ENCODE peak calls at places on chromosomes 16 and 17, in eight cellular contexts. X is stomach, D is heart left ventricle, Q is esophagus squamous epithelium, V is body of pancreas, R is prostate gland, Z is A549, I is transverse colon. B is an unnamed sample.

GRCh38 chr17:60036796-60037677 is 41.7 kb downstream of the HEATR6 start:
- DNase-seq in Q (no peak), R (peak), I (peak), X (peak), Z (peak), V (peak), D (peak), B (peak)

GRCh38 chr16:85682516-85682915 is 6.2 kb downstream of the GINS2 start:
- DNase-seq in V (no peak), I (no peak), Q (no peak), X (no peak), Z (no peak), D (no peak), R (no peak), B (no peak)

GRCh38 chr16:75471723-75472634 is 7.5 kb upstream of the TMEM170A start:
- DNase-seq in X (peak), D (no peak), Q (no peak), V (peak), I (peak), Z (peak), R (peak), B (peak)

GRCh38 chr17:82098939-82099765 is 1.1 kb upstream of the FASN start:
- DNase-seq in Z (no peak), Q (no peak), V (no peak), R (no peak), I (peak), X (no peak), D (peak), B (no peak)

GRCh38 chr16:19549688-19550087 is 5.8 kb upstream of the VPS35L start:
- DNase-seq in I (no peak), Q (no peak), D (no peak), Z (no peak), X (no peak), V (no peak), R (no peak), B (no peak)

GRCh38 chr16:51577621-51578303 is 426.7 kb upstream of the SALL1 start:
- DNase-seq in V (no peak), D (no peak), I (no peak), R (no peak), Q (no peak), X (no peak), Z (no peak), B (no peak)

GRCh38 chr16:88533945-88534641 is 36.1 kb upstream of the ZC3H18 start:
- DNase-seq in X (peak), Q (no peak), I (peak), R (peak), D (peak), Z (peak), V (peak), B (peak)

GRCh38 chr16:72990003-72990521 is 57.9 kb downstream of the ZFHX3 start:
- DNase-seq in V (peak), X (peak), D (no peak), R (peak), Q (no peak), I (peak), Z (peak), B (peak)

GRCh38 chr16:2912330-2913199 is 834 bp downstream of the FLYWCH1 start:
- DNase-seq in X (peak), I (peak), V (peak), Q (no peak), Z (peak), R (no peak), D (no peak), B (peak)

GRCh38 chr16:80691111-80691761 is 113.2 kb downstream of the CDYL2 start:
- DNase-seq in R (peak), X (no peak), V (no peak), Z (no peak), Q (no peak), D (no peak), I (no peak), B (no peak)

GRCh38 chr16:24508614-24509013 is 30.8 kb upstream of the RBBP6 start:
- DNase-seq in I (no peak), X (no peak), V (no peak), Q (no peak), R (no peak), Z (no peak), D (no peak), B (no peak)

GRCh38 chr16:84553873-84554399 is 49.5 kb upstream of the MEAK7 start:
- DNase-seq in Q (no peak), V (no peak), Z (no peak), D (no peak), R (no peak), I (no peak), X (no peak), B (no peak)

GRCh38 chr17:65231662-65232335 is 94.6 kb downstream of the RGS9 start:
- DNase-seq in D (no peak), Q (no peak), Z (peak), X (peak), I (peak), V (peak), R (peak), B (peak)

GRCh38 chr17:66538776-66539175 is 236.4 kb downstream of the PRKCA start:
- DNase-seq in R (no peak), X (no peak), D (no peak), V (no peak), Z (no peak), I (no peak), Q (no peak), B (no peak)

GRCh38 chr16:89360760-89361435 is 129.5 kb downstream of the ANKRD11 start:
- DNase-seq in Q (no peak), R (no peak), D (no peak), Z (no peak), I (peak), V (peak), X (peak), B (no peak)

GRCh38 chr17:29570521-29570920 is 2.0 kb downstream of the TP53I13 start:
- DNase-seq in R (no peak), I (peak), D (no peak), Q (no peak), Z (no peak), V (no peak), X (peak), B (peak)

GRCh38 chr17:36482611-36483504 is 3.6 kb upstream of the ZNHIT3 start:
- DNase-seq in Q (no peak), D (peak), I (peak), V (peak), R (peak), X (peak), Z (peak), B (peak)

DNA sequence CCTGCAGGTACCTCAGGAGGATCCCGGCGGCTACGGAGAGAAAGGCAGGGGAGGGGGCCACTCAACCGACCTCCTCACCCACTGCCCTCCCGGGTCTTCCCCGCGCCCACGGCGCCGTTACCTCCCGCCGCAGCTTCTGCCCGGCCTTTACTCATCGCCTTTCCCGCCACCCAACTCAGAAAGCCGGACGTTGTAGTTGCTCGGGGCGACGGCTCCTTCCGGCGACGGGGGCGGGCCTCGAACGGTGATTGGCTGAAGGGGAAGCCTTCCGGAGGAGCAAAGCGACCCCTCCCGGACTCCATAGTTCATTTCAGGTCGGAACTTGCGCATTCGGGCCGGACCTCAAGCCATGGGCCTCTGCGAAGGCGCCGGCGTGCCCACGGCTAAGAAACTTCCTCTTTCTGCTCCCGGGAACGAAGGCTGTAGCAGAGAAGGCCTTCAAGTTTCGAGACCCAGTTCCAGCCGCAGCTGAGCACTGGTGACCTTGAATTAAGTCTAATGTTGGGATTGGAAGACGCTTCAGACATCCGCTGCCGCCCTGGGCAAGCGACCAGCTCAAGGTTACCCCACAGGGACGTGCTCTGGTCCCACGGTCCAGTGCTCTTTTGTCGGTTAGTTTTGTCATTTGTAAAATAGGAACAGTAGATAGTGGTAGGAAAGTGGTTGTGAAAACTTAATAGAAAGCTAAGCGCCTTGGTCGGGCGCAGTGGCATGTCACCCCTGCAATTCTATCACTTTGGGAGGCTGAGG is at the start of gene PSMC3IP:
- DNase-seq in I (peak), D (peak), R (peak), Q (peak), X (peak), Z (peak), V (peak), B (peak)
- TF ChIP-seq CTCF in I (peak), D (no peak), R (peak), Q (peak), X (no peak), Z (peak), V (peak), B (no peak)

GRCh38 chr16:65876200-65876498 is 490.3 kb upstream of the CDH5 start:
- DNase-seq in D (no peak), V (no peak), Z (no peak), I (no peak), X (no peak), Q (no peak), R (no peak), B (no peak)
- TF ChIP-seq POLR2A in D (no peak), V (no peak), Z (no peak), I (no peak), X (no peak), Q (no peak), R (no peak), B (no peak)

DNA sequence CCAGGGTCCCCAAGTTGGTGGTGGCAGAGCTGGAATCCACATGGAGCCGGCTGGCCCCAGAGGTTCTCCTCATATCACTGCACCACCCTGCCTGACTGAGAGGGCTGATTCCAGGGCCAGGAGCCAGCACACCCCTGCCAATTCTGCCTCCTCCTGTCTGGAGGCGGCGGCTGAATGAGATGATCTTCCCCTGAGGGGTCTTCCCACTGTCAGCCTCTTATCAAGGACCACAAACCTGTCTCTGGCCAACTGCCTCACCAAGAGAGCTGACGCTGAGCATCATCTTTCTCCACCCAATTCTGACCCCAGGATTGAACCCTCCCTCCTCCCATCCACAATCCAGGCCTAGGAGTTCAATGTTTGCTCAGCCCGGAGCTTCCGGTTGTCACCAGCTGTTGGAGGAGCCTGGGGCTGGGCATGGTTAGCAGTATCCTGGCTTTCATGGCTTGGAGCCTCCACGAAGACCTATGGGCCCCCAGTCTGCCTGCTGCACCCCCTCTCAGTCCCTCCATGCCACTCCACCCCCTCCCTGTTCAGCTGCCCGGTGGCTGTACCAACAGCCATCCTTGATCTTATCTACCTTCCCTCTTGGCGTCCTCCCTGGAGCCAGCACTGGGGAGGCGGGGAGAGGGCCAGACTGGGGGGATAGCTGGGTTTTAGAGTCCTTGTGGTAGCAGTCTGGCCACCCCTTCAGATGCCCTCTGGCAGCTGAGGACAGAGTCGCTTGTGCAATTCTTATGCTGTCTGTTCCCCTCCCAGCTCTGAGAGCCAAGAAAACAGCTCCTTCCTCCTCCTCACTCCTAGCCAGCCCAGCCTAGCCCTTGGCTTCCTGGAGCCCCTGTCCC is 25.6 kb downstream of the ABCC3 start:
- DNase-seq in X (peak), V (peak), Q (no peak), I (peak), R (peak), D (peak), Z (peak), B (no peak)
- H3K4me3 ChIP-seq in X (no peak), V (no peak), Q (no peak), I (no peak), R (no peak), D (no peak), Z (no peak), B (no peak)

DNA sequence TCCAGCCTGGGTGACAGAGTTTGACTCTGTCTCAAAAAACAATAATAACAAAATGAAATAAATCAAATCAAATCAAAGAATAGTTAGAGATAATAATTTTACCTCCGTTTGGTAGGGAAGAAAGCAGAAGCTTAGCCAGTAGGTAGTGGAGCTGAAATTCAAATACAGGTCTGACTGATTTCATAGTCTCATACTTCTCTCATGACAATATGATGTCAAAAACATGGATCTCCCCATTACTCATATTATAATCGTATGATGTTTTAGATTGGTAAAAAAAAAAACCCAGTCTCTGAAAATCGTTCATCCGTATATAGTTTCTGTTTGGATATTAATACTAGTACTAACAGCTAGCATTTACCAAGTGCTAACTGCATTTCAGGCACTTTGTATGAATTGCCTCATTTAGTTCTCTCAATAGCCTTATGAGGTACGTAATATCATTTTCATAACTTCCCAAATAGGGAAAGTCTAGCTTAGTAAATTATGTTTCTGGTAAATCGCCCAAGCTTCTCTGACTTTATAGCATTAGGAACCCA is 48.7 kb downstream of the CDH8 start:
- DNase-seq in X (no peak), Z (no peak), R (no peak), V (no peak), I (no peak), Q (no peak), D (no peak), B (no peak)
- TF ChIP-seq CTCF in X (no peak), Z (no peak), R (no peak), V (no peak), I (no peak), Q (no peak), D (no peak), B (no peak)

GRCh38 chr17:28345420-28346198 is 10.0 kb downstream of the TNFAIP1 start:
- DNase-seq in R (no peak), Z (no peak), I (no peak), Q (no peak), V (peak), X (peak), D (no peak), B (no peak)
- TF ChIP-seq POLR2A in R (no peak), Z (no peak), I (no peak), Q (no peak), V (no peak), X (no peak), D (no peak), B (no peak)

DNA sequence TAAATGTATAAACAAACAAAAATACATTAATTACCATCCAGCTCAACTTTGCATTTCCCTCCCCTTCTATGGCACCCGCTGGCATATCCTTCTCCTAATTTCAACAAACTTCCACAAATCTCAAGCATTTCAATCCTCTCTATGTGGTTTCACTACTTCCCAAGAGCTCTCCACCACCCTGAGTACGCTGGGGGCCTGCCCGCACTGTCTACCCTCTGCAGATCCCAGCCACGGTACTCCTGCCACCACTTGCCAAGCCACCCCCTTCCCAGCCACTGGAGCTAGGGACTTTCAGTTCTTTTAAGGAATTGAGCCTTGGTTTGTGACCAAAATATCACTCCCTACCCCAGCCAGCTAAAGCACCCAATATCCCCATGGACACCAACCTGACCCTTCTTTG is 1.9 kb downstream of the TK2 start:
- DNase-seq in Z (no peak), X (no peak), I (no peak), Q (no peak), R (no peak), V (no peak), D (no peak), B (no peak)
- H3K4me3 ChIP-seq in Z (no peak), X (no peak), I (no peak), Q (no peak), R (no peak), V (no peak), D (peak), B (no peak)

GRCh38 chr17:14152726-14153125 is 83.4 kb downstream of the COX10 start:
- DNase-seq in I (no peak), R (no peak), X (no peak), Z (no peak), D (peak), Q (no peak), V (no peak), B (no peak)
- TF ChIP-seq CTCF in I (no peak), R (no peak), X (no peak), Z (no peak), D (no peak), Q (no peak), V (no peak), B (no peak)

GRCh38 chr17:77466596-77467223 is 325.9 kb downstream of the SEC14L1 start:
- DNase-seq in Q (no peak), R (no peak), D (no peak), X (no peak), Z (no peak), I (no peak), V (no peak), B (no peak)

GRCh38 chr17:77470800-77471733 is 330.3 kb downstream of the SEC14L1 start:
- DNase-seq in Z (peak), Q (no peak), D (no peak), R (no peak), X (no peak), I (no peak), V (no peak), B (no peak)

GRCh38 chr17:77470330-77470786 is 329.6 kb downstream of the SEC14L1 start:
- DNase-seq in X (no peak), Q (no peak), I (no peak), R (no peak), D (no peak), Z (no peak), V (no peak), B (no peak)

GRCh38 chr17:77467513-77467912 is 326.7 kb downstream of the SEC14L1 start:
- DNase-seq in R (no peak), D (no peak), V (no peak), X (no peak), Q (no peak), I (no peak), Z (no peak), B (no peak)

GRCh38 chr17:77468897-77469296 is 328.1 kb downstream of the SEC14L1 start:
- DNase-seq in R (no peak), Z (no peak), D (no peak), I (no peak), Q (no peak), X (no peak), V (no peak), B (no peak)
- TF ChIP-seq POLR2A in R (no peak), Z (no peak), D (no peak), I (no peak), Q (no peak), X (no peak), V (no peak), B (no peak)

GRCh38 chr17:32223703-32224102 is 41.9 kb upstream of the RHBDL3 start:
- DNase-seq in Q (no peak), V (no peak), R (no peak), Z (no peak), D (no peak), X (no peak), I (no peak), B (no peak)
- H3K4me3 ChIP-seq in Q (no peak), V (no peak), R (no peak), Z (no peak), D (no peak), X (no peak), I (no peak), B (no peak)

GRCh38 chr17:77089118-77089477 is 51.7 kb upstream of the SEC14L1 start:
- DNase-seq in R (no peak), V (peak), D (no peak), Z (no peak), Q (no peak), X (peak), I (no peak), B (no peak)

GRCh38 chr17:77086433-77087010 is 54.2 kb upstream of the SEC14L1 start:
- DNase-seq in X (peak), Q (peak), I (peak), Z (peak), V (peak), R (peak), D (peak), B (peak)

GRCh38 chr17:77087650-77088454 is 52.9 kb upstream of the SEC14L1 start:
- DNase-seq in D (no peak), Q (no peak), V (no peak), R (no peak), X (no peak), I (no peak), Z (no peak), B (no peak)

GRCh38 chr17:77090476-77090875 is 50.3 kb upstream of the SEC14L1 start:
- DNase-seq in D (no peak), V (no peak), X (no peak), Z (no peak), R (no peak), I (peak), Q (no peak), B (no peak)

GRCh38 chr17:77088455-77089117 is 52.2 kb upstream of the SEC14L1 start:
- DNase-seq in R (peak), I (peak), Q (peak), V (peak), X (peak), Z (peak), D (peak), B (peak)
- TF ChIP-seq CTCF in R (peak), I (peak), Q (peak), V (peak), X (no peak), Z (peak), D (peak), B (no peak)

B was measured in lower leg skin.